ENCODE peak calls at places on chromosomes 3 and 15, in six cellular contexts. V is SK-N-SH, M is GM12878, Y is K562, S is HepG2, P is GM12892. A is an unnamed sample.

GRCh38 chr3:73192036-73192738 is 130.7 kb downstream of the EBLN2 start:
- DNase-seq in V (peak), M (no peak), Y (peak), S (peak), P (no peak), A (no peak)

GRCh38 chr3:129975332-129976090 is 991 bp downstream of the TRH start:
- DNase-seq in V (peak), M (no peak), Y (no peak), S (no peak), P (no peak), A (peak)

GRCh38 chr3:191721983-191722382 is 261.0 kb downstream of the PYDC2 start:
- DNase-seq in V (no peak), M (no peak), Y (no peak), S (peak), P (no peak), A (no peak)

GRCh38 chr3:138412821-138413531 is 21.4 kb upstream of the ESYT3 start:
- DNase-seq in V (no peak), M (no peak), Y (no peak), S (no peak), P (no peak), A (no peak)

GRCh38 chr3:107986505-107986904 is 104.3 kb downstream of the CD47 start:
- DNase-seq in V (no peak), M (no peak), Y (no peak), S (no peak), P (no peak), A (no peak)

GRCh38 chr15:28992340-28992864 is 106.6 kb downstream of the APBA2 start:
- DNase-seq in V (no peak), M (no peak), Y (no peak), S (no peak), P (no peak), A (no peak)

GRCh38 chr3:13012228-13012691 is 61.0 kb downstream of the IQSEC1 start:
- DNase-seq in V (no peak), M (peak), Y (no peak), S (no peak), P (peak), A (no peak)

GRCh38 chr3:149906036-149906435 is 64.7 kb downstream of the PFN2 start:
- DNase-seq in V (no peak), M (no peak), Y (no peak), S (no peak), P (no peak), A (no peak)

GRCh38 chr3:7651213-7651612 is 790.3 kb downstream of the GRM7 start:
- DNase-seq in V (no peak), M (no peak), Y (no peak), S (no peak), P (no peak), A (no peak)

GRCh38 chr3:32428092-32429068 is 36.7 kb downstream of the CMTM7 start:
- DNase-seq in V (no peak), M (no peak), Y (no peak), S (no peak), P (peak), A (no peak)

GRCh38 chr3:139732729-139733128 is 55.0 kb upstream of the NMNAT3 start:
- DNase-seq in V (no peak), M (no peak), Y (no peak), S (no peak), P (no peak), A (no peak)

GRCh38 chr15:32956006-32956405 is 238.2 kb downstream of the GREM1 start:
- DNase-seq in V (peak), M (no peak), Y (peak), S (peak), P (peak), A (peak)

GRCh38 chr15:90757461-90757860 is 40.3 kb downstream of the BLM start:
- DNase-seq in V (no peak), M (no peak), Y (no peak), S (no peak), P (no peak), A (no peak)

GRCh38 chr15:85475317-85475701 is 94.9 kb downstream of the AKAP13 start:
- DNase-seq in V (no peak), M (peak), Y (no peak), S (no peak), P (no peak), A (no peak)

GRCh38 chr3:29065211-29065785 is 215.6 kb upstream of the RBMS3 start:
- DNase-seq in V (peak), M (no peak), Y (no peak), S (no peak), P (no peak), A (no peak)

GRCh38 chr3:48684480-48685143 is 1.1 kb downstream of the NCKIPSD start:
- DNase-seq in V (no peak), M (no peak), Y (peak), S (no peak), P (no peak), A (peak)

GRCh38 chr3:42028474-42028873 is 62.7 kb upstream of the TRAK1 start:
- DNase-seq in V (no peak), M (no peak), Y (no peak), S (no peak), P (no peak), A (no peak)

GRCh38 chr3:58065700-58066167 is 57.5 kb downstream of the FLNB start:
- DNase-seq in V (no peak), M (no peak), Y (no peak), S (peak), P (no peak), A (no peak)

GRCh38 chr3:14523792-14524191 is 16.4 kb downstream of the GRIP2 start:
- DNase-seq in V (no peak), M (no peak), Y (no peak), S (no peak), P (no peak), A (no peak)

GRCh38 chr3:87200059-87200458 is 27.1 kb upstream of the CHMP2B start:
- DNase-seq in V (no peak), M (no peak), Y (no peak), S (no peak), P (no peak), A (no peak)

GRCh38 chr3:24296441-24297205 is 198.0 kb downstream of the THRB start:
- DNase-seq in V (no peak), M (no peak), Y (no peak), S (no peak), P (no peak), A (no peak)

GRCh38 chr3:48405971-48406370 is 23.9 kb downstream of the PLXNB1 start:
- DNase-seq in V (no peak), M (no peak), Y (no peak), S (no peak), P (no peak), A (no peak)

GRCh38 chr3:140148824-140149390 is 213.9 kb downstream of the CLSTN2 start:
- DNase-seq in V (no peak), M (no peak), Y (no peak), S (no peak), P (no peak), A (no peak)

GRCh38 chr3:14788644-14789043 is 30.1 kb upstream of the FGD5 start:
- DNase-seq in V (no peak), M (no peak), Y (peak), S (no peak), P (no peak), A (no peak)

GRCh38 chr3:38843898-38844297 is 27.9 kb upstream of the SCN10A start:
- DNase-seq in V (peak), M (no peak), Y (no peak), S (peak), P (no peak), A (no peak)

GRCh38 chr3:159775372-159775961 is 213.2 kb upstream of the IL12A start:
- DNase-seq in V (peak), M (no peak), Y (no peak), S (no peak), P (no peak), A (no peak)

GRCh38 chr3:43231276-43232000 is 54.9 kb upstream of the SNRK start:
- DNase-seq in V (no peak), M (no peak), Y (no peak), S (no peak), P (no peak), A (no peak)

GRCh38 chr15:77282333-77282732 is 137.6 kb downstream of the PEAK1 start:
- DNase-seq in V (no peak), M (no peak), Y (no peak), S (peak), P (no peak), A (no peak)

GRCh38 chr3:99783009-99783573 is 34.6 kb upstream of the CMSS1 start:
- DNase-seq in V (no peak), M (no peak), Y (no peak), S (no peak), P (no peak), A (no peak)

GRCh38 chr15:61256231-61256630 is 27.1 kb upstream of the RORA start:
- DNase-seq in V (no peak), M (no peak), Y (no peak), S (no peak), P (no peak), A (no peak)

GRCh38 chr3:13282986-13283876 is 136.9 kb downstream of the NUP210 start:
- DNase-seq in V (peak), M (no peak), Y (peak), S (no peak), P (no peak), A (peak)

GRCh38 chr3:47536221-47536891 is 22.8 kb upstream of the ELP6 start:
- DNase-seq in V (no peak), M (no peak), Y (no peak), S (no peak), P (no peak), A (no peak)

GRCh38 chr3:129058441-129059194 is 2.0 kb upstream of the GP9 start:
- DNase-seq in V (no peak), M (peak), Y (no peak), S (no peak), P (no peak), A (no peak)

GRCh38 chr3:52056968-52057805 is 816 bp upstream of the DUSP7 start:
- DNase-seq in V (peak), M (peak), Y (peak), S (peak), P (peak), A (peak)

GRCh38 chr3:52056521-52056967 is at the start of gene DUSP7:
- DNase-seq in V (peak), M (no peak), Y (peak), S (no peak), P (peak), A (peak)

GRCh38 chr3:52055537-52056351 is 627 bp downstream of the DUSP7 start:
- DNase-seq in V (peak), M (no peak), Y (peak), S (peak), P (no peak), A (peak)

GRCh38 chr3:52058111-52058510 is 1.7 kb upstream of the DUSP7 start:
- DNase-seq in V (no peak), M (no peak), Y (no peak), S (no peak), P (no peak), A (no peak)

GRCh38 chr3:52057806-52058099 is 1.4 kb upstream of the DUSP7 start:
- DNase-seq in V (no peak), M (no peak), Y (no peak), S (no peak), P (no peak), A (no peak)
- TF ChIP-seq TAF1 in V (no peak), M (no peak), Y (no peak), S (no peak), P (no peak), A (no peak)

DNA sequence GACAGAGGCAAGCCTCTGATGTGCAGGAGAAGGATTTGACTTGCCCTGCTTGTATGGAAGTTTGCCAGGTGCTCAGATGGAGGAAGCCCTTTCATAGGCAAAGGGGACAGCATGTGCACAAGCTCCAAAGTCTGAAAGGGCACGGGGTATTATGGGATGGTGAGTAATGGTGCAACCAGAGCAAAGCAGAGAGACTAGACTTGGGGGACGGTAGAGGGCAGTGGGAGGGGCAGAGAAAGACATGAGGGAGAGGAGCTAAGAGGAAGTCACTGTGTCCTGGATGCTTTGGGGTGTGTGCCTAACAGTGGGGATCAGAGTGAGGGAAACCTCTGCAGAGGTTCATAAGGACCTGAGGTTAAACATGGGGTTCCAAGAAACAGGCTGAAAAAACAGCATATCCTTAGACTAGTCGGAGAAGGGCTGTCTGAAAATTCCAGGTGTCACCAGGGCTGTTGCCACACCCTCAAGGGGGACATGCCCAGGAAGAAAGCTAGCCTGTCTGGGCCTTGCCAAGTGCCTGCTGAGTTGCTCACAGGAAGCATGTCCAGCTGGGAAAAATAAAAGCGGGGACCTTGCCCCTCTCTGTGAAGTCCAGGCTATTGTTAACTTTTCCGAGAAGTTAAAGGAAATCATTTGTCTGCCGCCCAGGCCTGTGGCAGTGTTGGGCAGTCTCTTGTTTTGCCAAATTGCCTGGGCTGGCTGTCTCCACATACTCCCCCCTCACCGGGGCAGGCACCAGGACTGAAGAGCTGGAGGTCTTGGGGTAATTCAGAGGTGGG is 47.1 kb downstream of the HRH1 start:
- DNase-seq in V (no peak), M (no peak), Y (no peak), S (peak), P (no peak), A (no peak)
- TF ChIP-seq POLR2AphosphoS5 in V (peak), M (no peak), Y (no peak), S (no peak), P (no peak), A (no peak)

DNA sequence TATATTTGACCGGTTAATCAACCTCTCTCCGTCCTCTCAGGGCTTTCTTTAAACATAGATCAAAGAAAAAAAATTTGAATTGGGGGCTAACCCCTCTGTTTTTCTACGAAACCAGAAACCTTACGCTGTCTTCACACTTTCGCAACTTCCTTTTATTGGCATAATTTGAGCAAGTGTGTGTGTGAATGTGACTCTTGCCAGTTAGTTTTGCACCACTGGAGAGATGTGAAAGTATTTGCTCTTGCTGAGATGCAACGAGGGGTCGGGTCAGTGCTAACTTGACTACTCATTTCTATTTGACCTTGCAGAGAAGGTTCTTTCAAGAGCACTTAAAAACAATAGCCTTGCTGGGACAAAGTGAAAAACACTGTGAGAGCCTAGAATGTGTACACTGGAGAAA is 81.2 kb downstream of the FAM43A start:
- DNase-seq in V (no peak), M (no peak), Y (no peak), S (no peak), P (no peak), A (no peak)
- TF ChIP-seq TAF1 in V (no peak), M (no peak), Y (no peak), S (no peak), P (no peak), A (no peak)

DNA sequence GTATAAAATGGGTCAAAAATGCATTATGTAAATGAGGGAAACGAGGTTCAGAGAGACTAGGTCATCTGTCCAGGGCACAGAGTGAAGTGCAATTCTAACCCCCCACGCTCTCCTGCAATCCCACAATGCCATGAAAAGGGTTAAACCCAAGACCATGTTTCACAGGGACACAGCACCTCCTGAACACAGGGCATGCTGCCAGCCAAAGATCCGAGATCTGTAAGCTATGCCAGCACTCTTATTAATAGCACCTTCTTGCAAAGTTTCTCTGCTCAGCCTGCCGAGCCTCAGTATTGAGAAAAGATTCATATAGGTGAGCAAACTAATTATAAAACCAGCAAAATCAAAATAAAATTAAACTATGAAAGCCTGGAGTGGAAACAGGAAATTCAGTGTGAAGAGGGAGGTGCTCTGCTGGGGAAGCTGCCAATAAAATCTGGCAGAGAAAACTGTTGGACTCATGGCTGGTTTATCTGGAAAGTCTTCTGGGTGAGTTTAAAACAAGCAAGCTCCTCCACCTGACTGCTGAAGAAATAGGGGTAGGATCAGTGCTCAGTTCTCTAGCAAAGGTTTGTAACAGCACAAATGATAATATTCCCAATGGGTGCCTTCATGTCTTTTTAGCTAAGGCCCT is 50.3 kb downstream of the LRIG1 start:
- DNase-seq in V (no peak), M (no peak), Y (no peak), S (no peak), P (no peak), A (no peak)
- TF ChIP-seq POLR2AphosphoS5 in V (no peak), M (no peak), Y (no peak), S (no peak), P (no peak), A (no peak)

GRCh38 chr3:132396255-132396654 is 21.0 kb upstream of the DNAJC13 start:
- DNase-seq in V (no peak), M (no peak), Y (no peak), S (no peak), P (no peak), A (no peak)
- TF ChIP-seq TAF1 in V (no peak), M (no peak), Y (no peak), S (no peak), P (no peak), A (no peak)

GRCh38 chr3:123632161-123632655 is 47.4 kb upstream of the HACD2 start:
- DNase-seq in V (no peak), M (no peak), Y (no peak), S (no peak), P (no peak), A (no peak)
- TF ChIP-seq POLR2AphosphoS5 in V (no peak), M (no peak), Y (no peak), S (no peak), P (no peak), A (no peak)

A was measured in GM12891.